ENCODE peak calls at places on chromosomes 7 and 10, in seven cellular contexts. One of them, this sample, is unnamed.

GRCh38 chr10:30818010-30818660 is 188.6 kb upstream of the LYZL2 start:
- DNase-seq in H1: no peak
- DNase-seq in stomach: peak
- DNase-seq in A549: no peak
- DNase-seq in prostate gland: no peak
- DNase-seq in uterus: no peak
- DNase-seq in adrenal gland: peak
- DNase-seq in this sample: no peak

GRCh38 chr10:27345455-27345909 is 104.9 kb upstream of the ACBD5 start:
- DNase-seq in H1: no peak
- DNase-seq in prostate gland: no peak
- DNase-seq in adrenal gland: no peak
- DNase-seq in uterus: no peak
- DNase-seq in A549: no peak
- DNase-seq in stomach: no peak
- DNase-seq in this sample: no peak

GRCh38 chr7:98810166-98810802 is 59.5 kb downstream of the TMEM130 start:
- DNase-seq in H1: no peak
- DNase-seq in uterus: no peak
- DNase-seq in stomach: no peak
- DNase-seq in adrenal gland: no peak
- DNase-seq in prostate gland: no peak
- DNase-seq in A549: no peak
- DNase-seq in this sample: no peak

GRCh38 chr10:91565241-91565640 is 67.6 kb downstream of the PPP1R3C start:
- DNase-seq in uterus: no peak
- DNase-seq in H1: no peak
- DNase-seq in A549: no peak
- DNase-seq in prostate gland: no peak
- DNase-seq in stomach: no peak
- DNase-seq in adrenal gland: no peak
- DNase-seq in this sample: no peak

GRCh38 chr7:139697031-139697430 is 80.8 kb downstream of the HIPK2 start:
- DNase-seq in H1: no peak
- DNase-seq in prostate gland: no peak
- DNase-seq in stomach: peak
- DNase-seq in A549: no peak
- DNase-seq in adrenal gland: no peak
- DNase-seq in uterus: no peak
- DNase-seq in this sample: no peak

GRCh38 chr7:155531686-155532085 is 14.7 kb downstream of the CNPY1 start:
- DNase-seq in prostate gland: no peak
- DNase-seq in adrenal gland: no peak
- DNase-seq in H1: no peak
- DNase-seq in stomach: no peak
- DNase-seq in uterus: no peak
- DNase-seq in A549: no peak
- DNase-seq in this sample: no peak

GRCh38 chr10:121661451-121661851 is 63.2 kb upstream of the FGFR2 start:
- DNase-seq in uterus: no peak
- DNase-seq in H1: no peak
- DNase-seq in adrenal gland: no peak
- DNase-seq in prostate gland: no peak
- DNase-seq in A549: no peak
- DNase-seq in stomach: no peak
- DNase-seq in this sample: no peak

GRCh38 chr10:44908936-44909335 is 2.2 kb upstream of the TMEM72 start:
- DNase-seq in A549: no peak
- DNase-seq in adrenal gland: no peak
- DNase-seq in H1: no peak
- DNase-seq in prostate gland: no peak
- DNase-seq in stomach: no peak
- DNase-seq in uterus: no peak
- DNase-seq in this sample: no peak

GRCh38 chr10:14185501-14186045 is 145.2 kb downstream of the FRMD4A start:
- DNase-seq in A549: peak
- DNase-seq in stomach: no peak
- DNase-seq in prostate gland: no peak
- DNase-seq in H1: peak
- DNase-seq in uterus: no peak
- DNase-seq in adrenal gland: no peak
- DNase-seq in this sample: peak
- TF ChIP-seq POLR2A in A549: peak
- TF ChIP-seq POLR2A in stomach: no peak
- TF ChIP-seq POLR2A in prostate gland: no peak
- TF ChIP-seq POLR2A in H1: peak
- TF ChIP-seq POLR2A in uterus: no peak
- TF ChIP-seq POLR2A in adrenal gland: no peak
- TF ChIP-seq POLR2A in this sample: peak

GRCh38 chr10:102796407-102797176 is 40.6 kb downstream of the CYP17A1 start:
- DNase-seq in prostate gland: peak
- DNase-seq in A549: no peak
- DNase-seq in stomach: peak
- DNase-seq in uterus: peak
- DNase-seq in H1: no peak
- DNase-seq in adrenal gland: peak
- DNase-seq in this sample: no peak
- TF ChIP-seq POLR2A in prostate gland: peak
- TF ChIP-seq POLR2A in A549: no peak
- TF ChIP-seq POLR2A in stomach: no peak
- TF ChIP-seq POLR2A in uterus: no peak
- TF ChIP-seq POLR2A in H1: no peak
- TF ChIP-seq POLR2A in adrenal gland: peak
- TF ChIP-seq POLR2A in this sample: no peak

DNA sequence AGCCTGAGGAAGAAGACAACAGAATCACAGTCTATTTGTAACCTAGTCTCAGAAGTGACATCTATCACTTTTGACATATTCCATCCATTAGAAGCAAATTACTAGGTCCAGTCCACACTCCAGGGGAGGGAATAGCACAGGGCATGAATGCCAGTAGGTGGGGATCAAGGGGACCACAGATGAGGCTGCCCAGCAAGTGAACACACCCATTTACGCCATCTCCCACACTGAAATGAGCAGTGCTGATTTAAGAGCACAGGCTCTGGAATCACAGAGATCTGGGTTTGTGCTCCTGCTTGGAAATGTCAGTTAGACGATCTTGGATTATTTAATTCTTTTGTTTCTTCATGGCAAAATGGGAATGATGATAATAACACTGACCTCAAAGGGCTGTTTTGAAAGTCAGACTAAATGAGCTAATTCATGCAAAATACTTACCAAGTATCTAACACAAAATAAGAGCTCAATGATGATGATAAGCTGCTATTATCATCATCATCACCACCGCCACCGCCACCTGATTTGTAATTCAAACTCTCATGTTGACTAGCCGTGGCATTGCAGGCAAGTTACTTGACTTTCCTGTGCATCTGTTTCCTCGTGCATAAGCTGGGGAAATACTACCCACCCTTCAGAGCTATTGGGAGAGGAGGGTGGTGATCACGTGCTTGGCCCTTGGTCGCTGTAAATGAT is 138.9 kb upstream of the KLF14 start:
- DNase-seq in prostate gland: no peak
- DNase-seq in uterus: no peak
- DNase-seq in stomach: no peak
- DNase-seq in H1: no peak
- DNase-seq in adrenal gland: no peak
- DNase-seq in A549: no peak
- DNase-seq in this sample: no peak
- TF ChIP-seq POLR2A in prostate gland: no peak
- TF ChIP-seq POLR2A in uterus: no peak
- TF ChIP-seq POLR2A in stomach: no peak
- TF ChIP-seq POLR2A in H1: no peak
- TF ChIP-seq POLR2A in adrenal gland: no peak
- TF ChIP-seq POLR2A in A549: no peak
- TF ChIP-seq POLR2A in this sample: no peak

GRCh38 chr10:21514808-21515580 is 10.5 kb downstream of the SKIDA1 start:
- DNase-seq in A549: no peak
- DNase-seq in uterus: no peak
- DNase-seq in prostate gland: no peak
- DNase-seq in stomach: no peak
- DNase-seq in adrenal gland: no peak
- DNase-seq in H1: no peak
- DNase-seq in this sample: no peak
- TF ChIP-seq POLR2A in A549: no peak
- TF ChIP-seq POLR2A in uterus: no peak
- TF ChIP-seq POLR2A in prostate gland: no peak
- TF ChIP-seq POLR2A in stomach: no peak
- TF ChIP-seq POLR2A in adrenal gland: no peak
- TF ChIP-seq POLR2A in H1: no peak
- TF ChIP-seq POLR2A in this sample: no peak

GRCh38 chr10:73650537-73651331 is 5.1 kb downstream of the SYNPO2L start:
- DNase-seq in uterus: no peak
- DNase-seq in H1: no peak
- DNase-seq in A549: no peak
- DNase-seq in adrenal gland: no peak
- DNase-seq in prostate gland: no peak
- DNase-seq in stomach: no peak
- DNase-seq in this sample: no peak
- TF ChIP-seq POLR2A in uterus: no peak
- TF ChIP-seq POLR2A in H1: no peak
- TF ChIP-seq POLR2A in A549: no peak
- TF ChIP-seq POLR2A in adrenal gland: no peak
- TF ChIP-seq POLR2A in prostate gland: no peak
- TF ChIP-seq POLR2A in stomach: no peak
- TF ChIP-seq POLR2A in this sample: no peak

GRCh38 chr7:134995239-134996096 is 9.2 kb downstream of the AGBL3 start:
- DNase-seq in H1: no peak
- DNase-seq in uterus: no peak
- DNase-seq in adrenal gland: no peak
- DNase-seq in stomach: no peak
- DNase-seq in A549: no peak
- DNase-seq in prostate gland: no peak
- DNase-seq in this sample: no peak
- TF ChIP-seq POLR2A in H1: no peak
- TF ChIP-seq POLR2A in uterus: no peak
- TF ChIP-seq POLR2A in adrenal gland: no peak
- TF ChIP-seq POLR2A in stomach: no peak
- TF ChIP-seq POLR2A in A549: no peak
- TF ChIP-seq POLR2A in prostate gland: no peak
- TF ChIP-seq POLR2A in this sample: no peak